ENCODE peak calls at places on chromosomes 4 and X, in six cellular contexts. V, E, R, Q, L and Z are unnamed samples.

GRCh38 chrX:8743126-8743732 is 11.3 kb upstream of the ANOS1 start:
- DNase-seq in V (peak), E (no peak), R (no peak), Q (peak), L (no peak), Z (no peak)

GRCh38 chrX:12308420-12308819 is 170.1 kb downstream of the FRMPD4 start:
- DNase-seq in V (no peak), E (no peak), R (no peak), Q (no peak), L (no peak), Z (no peak)

GRCh38 chrX:116198810-116199209 is 28.3 kb downstream of the AGTR2 start:
- DNase-seq in V (no peak), E (no peak), R (no peak), Q (no peak), L (no peak), Z (no peak)

GRCh38 chrX:38973327-38973726 is 172.1 kb downstream of the MID1IP1 start:
- DNase-seq in V (no peak), E (no peak), R (no peak), Q (no peak), L (no peak), Z (no peak)

GRCh38 chrX:65637335-65637734 is 30.1 kb upstream of the MSN start:
- DNase-seq in V (no peak), E (no peak), R (no peak), Q (no peak), L (no peak), Z (no peak)

GRCh38 chr4:69800599-69800998 is 40.2 kb upstream of the SULT1B1 start:
- DNase-seq in V (no peak), E (peak), R (no peak), Q (no peak), L (peak), Z (no peak)

GRCh38 chr4:121139533-121140222 is 24.4 kb downstream of the TNIP3 start:
- DNase-seq in V (no peak), E (no peak), R (no peak), Q (no peak), L (peak), Z (no peak)

GRCh38 chr4:165394275-165394674 is 15.5 kb downstream of the CPE start:
- DNase-seq in V (no peak), E (no peak), R (no peak), Q (no peak), L (peak), Z (no peak)

GRCh38 chr4:44493924-44494323 is 45.3 kb upstream of the KCTD8 start:
- DNase-seq in V (no peak), E (peak), R (no peak), Q (no peak), L (no peak), Z (no peak)

GRCh38 chrX:30570505-30570904 is 7.1 kb downstream of the TASL start:
- DNase-seq in V (no peak), E (peak), R (no peak), Q (no peak), L (peak), Z (no peak)

GRCh38 chr4:6523251-6523650 is 50.8 kb upstream of the PPP2R2C start:
- DNase-seq in V (no peak), E (peak), R (no peak), Q (no peak), L (peak), Z (no peak)

GRCh38 chrX:40420899-40421729 is 159.7 kb upstream of the ATP6AP2 start:
- DNase-seq in V (no peak), E (no peak), R (no peak), Q (no peak), L (peak), Z (no peak)

GRCh38 chrX:22800360-22800759 is 199.4 kb upstream of the DDX53 start:
- DNase-seq in V (no peak), E (no peak), R (no peak), Q (no peak), L (peak), Z (no peak)

GRCh38 chr4:1255151-1255550 is 6.2 kb upstream of the CTBP1 start:
- DNase-seq in V (no peak), E (no peak), R (no peak), Q (no peak), L (peak), Z (no peak)

GRCh38 chrX:20056704-20057103 is 60.0 kb downstream of the MAP7D2 start:
- DNase-seq in V (no peak), E (no peak), R (no peak), Q (no peak), L (peak), Z (no peak)